ENCODE peak calls at places on chromosomes 5 and 9, in five cellular contexts. One of them, this sample, is unnamed.
A peak's percentile ranks its signal among the peaks of the same experiment; 100 is the strongest.

GRCh38 chr9:69168709-69169217 is 5.3 kb upstream of the TJP2 start:
- DNase-seq in astrocyte: peak; percentile 41
- DNase-seq in left ventricle myocardium inferior: no peak
- DNase-seq in SK-N-MC: no peak
- DNase-seq in A673: no peak
- DNase-seq in this sample: peak; percentile 13

GRCh38 chr9:127751269-127752054 is 16.4 kb upstream of the TOR2A start:
- DNase-seq in A673: peak; percentile 27
- DNase-seq in astrocyte: no peak
- DNase-seq in SK-N-MC: no peak
- DNase-seq in left ventricle myocardium inferior: no peak
- DNase-seq in this sample: no peak

GRCh38 chr5:10250804-10251276 is 760 bp downstream of the CCT5 start:
- DNase-seq in A673: no peak
- DNase-seq in left ventricle myocardium inferior: no peak
- DNase-seq in SK-N-MC: no peak
- DNase-seq in astrocyte: no peak
- DNase-seq in this sample: no peak

GRCh38 chr5:10688651-10689171 is 72.3 kb downstream of the DAP start:
- DNase-seq in left ventricle myocardium inferior: no peak
- DNase-seq in SK-N-MC: no peak
- DNase-seq in astrocyte: no peak
- DNase-seq in A673: no peak
- DNase-seq in this sample: no peak

GRCh38 chr9:126146254-126147145 is 180.1 kb upstream of the MVB12B start:
- DNase-seq in SK-N-MC: no peak
- DNase-seq in A673: peak; percentile 47
- DNase-seq in astrocyte: no peak
- DNase-seq in left ventricle myocardium inferior: no peak
- DNase-seq in this sample: no peak

GRCh38 chr9:114757984-114758383 is 47.9 kb downstream of the TNFSF15 start:
- DNase-seq in astrocyte: no peak
- DNase-seq in A673: no peak
- DNase-seq in SK-N-MC: no peak
- DNase-seq in left ventricle myocardium inferior: no peak
- DNase-seq in this sample: no peak

GRCh38 chr5:169302491-169303118 is 1.7 kb upstream of the SLIT3 start:
- DNase-seq in SK-N-MC: peak; percentile 26
- DNase-seq in left ventricle myocardium inferior: peak; percentile 61
- DNase-seq in astrocyte: peak; percentile 55
- DNase-seq in A673: peak; percentile 70
- DNase-seq in this sample: no peak

GRCh38 chr5:72171667-72172066 is 64.4 kb downstream of the MAP1B start:
- DNase-seq in SK-N-MC: no peak
- DNase-seq in left ventricle myocardium inferior: peak; percentile 37
- DNase-seq in astrocyte: no peak
- DNase-seq in A673: no peak
- DNase-seq in this sample: no peak

GRCh38 chr9:20315672-20316071 is 306.6 kb downstream of the MLLT3 start:
- DNase-seq in astrocyte: peak; percentile 86
- DNase-seq in A673: no peak
- DNase-seq in left ventricle myocardium inferior: no peak
- DNase-seq in SK-N-MC: no peak
- DNase-seq in this sample: no peak

GRCh38 chr9:107711528-107711927 is 222.0 kb upstream of the KLF4 start:
- DNase-seq in SK-N-MC: no peak
- DNase-seq in astrocyte: peak; percentile 86
- DNase-seq in A673: peak; percentile 15
- DNase-seq in left ventricle myocardium inferior: no peak
- DNase-seq in this sample: no peak

GRCh38 chr9:81389569-81389993 is 299.8 kb downstream of the TLE1 start:
- DNase-seq in SK-N-MC: no peak
- DNase-seq in astrocyte: peak; percentile 100
- DNase-seq in A673: no peak
- DNase-seq in left ventricle myocardium inferior: no peak
- DNase-seq in this sample: no peak

GRCh38 chr5:38616061-38616460 is 59.6 kb upstream of the LIFR start:
- DNase-seq in A673: no peak
- DNase-seq in left ventricle myocardium inferior: no peak
- DNase-seq in astrocyte: peak; percentile 68
- DNase-seq in SK-N-MC: peak; percentile 53
- DNase-seq in this sample: no peak

GRCh38 chr5:138933522-138934290 is 58.6 kb upstream of the LRRTM2 start:
- DNase-seq in A673: no peak
- DNase-seq in left ventricle myocardium inferior: no peak
- DNase-seq in SK-N-MC: no peak
- DNase-seq in astrocyte: no peak
- DNase-seq in this sample: no peak

GRCh38 chr5:156356238-156356637 is 29.3 kb downstream of the SGCD start:
- DNase-seq in left ventricle myocardium inferior: no peak
- DNase-seq in astrocyte: no peak
- DNase-seq in A673: no peak
- DNase-seq in SK-N-MC: no peak
- DNase-seq in this sample: no peak

GRCh38 chr9:114798793-114799427 is 6.9 kb downstream of the TNFSF15 start:
- DNase-seq in astrocyte: no peak
- DNase-seq in left ventricle myocardium inferior: no peak
- DNase-seq in A673: no peak
- DNase-seq in SK-N-MC: peak; percentile 14
- DNase-seq in this sample: no peak

DNA sequence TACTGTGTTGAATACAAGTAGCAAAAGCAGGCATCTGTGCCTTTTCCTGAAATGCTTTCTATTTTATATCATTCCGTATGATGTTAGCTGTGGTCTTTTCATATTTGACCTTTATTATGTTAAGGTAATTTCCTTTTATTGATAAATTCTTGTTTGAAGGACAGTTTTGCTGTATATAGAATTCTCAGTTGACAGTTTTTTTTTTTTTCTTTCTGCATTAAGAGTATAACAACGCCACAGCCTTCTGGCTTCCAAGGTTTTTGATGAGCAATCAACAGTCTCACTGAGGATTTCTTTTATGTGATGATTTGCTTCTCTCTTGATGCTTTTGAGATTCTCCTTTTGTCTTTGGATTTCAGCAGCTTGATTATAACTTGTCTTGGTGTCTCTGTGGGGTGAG is 23.6 kb downstream of the ZNF483 start:
- DNase-seq in astrocyte: no peak
- DNase-seq in left ventricle myocardium inferior: no peak
- DNase-seq in SK-N-MC: no peak
- DNase-seq in A673: no peak
- DNase-seq in this sample: no peak
- H3K9me3 ChIP-seq in astrocyte: peaks cover 16% of the 10 kb centered on the region
- H3K9me3 ChIP-seq in left ventricle myocardium inferior: peaks cover 100% of the 10 kb centered on the region
- H3K9me3 ChIP-seq in SK-N-MC: peaks cover 25% of the 10 kb centered on the region
- H3K9me3 ChIP-seq in A673: peaks cover 59% of the 10 kb centered on the region
- H3K9me3 ChIP-seq in this sample: peaks cover 34% of the 10 kb centered on the region

GRCh38 chr5:150904479-150905311 is at the start of gene ZNF300:
- DNase-seq in astrocyte: peak; percentile 95
- DNase-seq in SK-N-MC: peak; percentile 84
- DNase-seq in A673: peak; percentile 94
- DNase-seq in left ventricle myocardium inferior: peak; percentile 85
- DNase-seq in this sample: peak; percentile 13
- H3K9me3 ChIP-seq in astrocyte: peaks cover 28% of the 10 kb centered on the region
- H3K9me3 ChIP-seq in SK-N-MC: peaks cover 24% of the 10 kb centered on the region
- H3K9me3 ChIP-seq in A673: peaks cover 51% of the 10 kb centered on the region
- H3K9me3 ChIP-seq in left ventricle myocardium inferior: peaks cover 100% of the 10 kb centered on the region
- H3K9me3 ChIP-seq in this sample: peaks cover 13% of the 10 kb centered on the region

DNA sequence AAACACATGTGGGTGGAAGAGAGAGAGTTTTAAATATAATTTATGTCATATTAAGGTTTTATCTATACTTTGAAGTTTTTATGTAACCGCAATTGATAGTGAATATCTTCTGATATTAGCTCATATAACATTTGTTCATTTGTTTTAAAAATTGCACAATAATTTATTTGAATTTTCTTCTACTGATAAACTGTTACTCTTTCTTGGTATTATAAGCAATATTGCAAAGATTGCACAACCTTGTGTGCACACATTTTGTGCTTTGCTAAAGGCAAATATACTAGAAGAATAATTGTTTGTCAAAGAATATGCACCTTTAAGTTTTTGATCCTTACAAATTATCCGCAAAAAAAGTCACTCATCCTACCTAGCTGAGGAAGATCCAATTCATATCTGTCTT is 275.7 kb downstream of the TLR4 start:
- DNase-seq in astrocyte: no peak
- DNase-seq in A673: no peak
- DNase-seq in SK-N-MC: no peak
- DNase-seq in left ventricle myocardium inferior: no peak
- DNase-seq in this sample: no peak
- H3K9me3 ChIP-seq in astrocyte: no peaks in the 10 kb centered on the region
- H3K9me3 ChIP-seq in A673: no peaks in the 10 kb centered on the region
- H3K9me3 ChIP-seq in SK-N-MC: no peaks in the 10 kb centered on the region
- H3K9me3 ChIP-seq in left ventricle myocardium inferior: no peaks in the 10 kb centered on the region
- H3K9me3 ChIP-seq in this sample: no peaks in the 10 kb centered on the region

GRCh38 chr9:119043996-119044395 is 325.2 kb downstream of the BRINP1 start:
- DNase-seq in A673: no peak
- DNase-seq in left ventricle myocardium inferior: no peak
- DNase-seq in astrocyte: no peak
- DNase-seq in SK-N-MC: no peak
- DNase-seq in this sample: no peak

GRCh38 chr9:119050281-119050680 is 319.0 kb downstream of the BRINP1 start:
- DNase-seq in left ventricle myocardium inferior: no peak
- DNase-seq in astrocyte: peak; percentile 8
- DNase-seq in SK-N-MC: no peak
- DNase-seq in A673: no peak
- DNase-seq in this sample: no peak

GRCh38 chr9:119044801-119045200 is 324.4 kb downstream of the BRINP1 start:
- DNase-seq in left ventricle myocardium inferior: no peak
- DNase-seq in astrocyte: no peak
- DNase-seq in A673: no peak
- DNase-seq in SK-N-MC: no peak
- DNase-seq in this sample: no peak

GRCh38 chr9:119052339-119053030 is 316.8 kb downstream of the BRINP1 start:
- DNase-seq in A673: no peak
- DNase-seq in SK-N-MC: no peak
- DNase-seq in left ventricle myocardium inferior: peak; percentile 57
- DNase-seq in astrocyte: no peak
- DNase-seq in this sample: no peak

GRCh38 chr9:119047513-119047912 is 321.7 kb downstream of the BRINP1 start:
- DNase-seq in SK-N-MC: no peak
- DNase-seq in left ventricle myocardium inferior: no peak
- DNase-seq in astrocyte: no peak
- DNase-seq in A673: no peak
- DNase-seq in this sample: no peak
- H3K9me3 ChIP-seq in SK-N-MC: no peaks in the 10 kb centered on the region
- H3K9me3 ChIP-seq in left ventricle myocardium inferior: no peaks in the 10 kb centered on the region
- H3K9me3 ChIP-seq in astrocyte: no peaks in the 10 kb centered on the region
- H3K9me3 ChIP-seq in A673: peaks cover 3% of the 10 kb centered on the region
- H3K9me3 ChIP-seq in this sample: no peaks in the 10 kb centered on the region

GRCh38 chr9:137423810-137424291 is 658 bp downstream of the NOXA1 start:
- DNase-seq in astrocyte: no peak
- DNase-seq in A673: no peak
- DNase-seq in SK-N-MC: no peak
- DNase-seq in left ventricle myocardium inferior: peak; percentile 24
- DNase-seq in this sample: no peak

GRCh38 chr9:137422668-137423000 is 328 bp downstream of the EXD3 start:
- DNase-seq in astrocyte: no peak
- DNase-seq in SK-N-MC: no peak
- DNase-seq in left ventricle myocardium inferior: peak; percentile 31
- DNase-seq in A673: peak; percentile 42
- DNase-seq in this sample: no peak

GRCh38 chr9:137423001-137423809 is at the start of the genes EXD3 and NOXA1:
- DNase-seq in SK-N-MC: peak; percentile 24
- DNase-seq in astrocyte: peak; percentile 69
- DNase-seq in A673: peak; percentile 95
- DNase-seq in left ventricle myocardium inferior: peak; percentile 93
- DNase-seq in this sample: peak; percentile 94

GRCh38 chr9:137426018-137426681 is 3.0 kb downstream of the NOXA1 start:
- DNase-seq in SK-N-MC: no peak
- DNase-seq in A673: no peak
- DNase-seq in astrocyte: no peak
- DNase-seq in left ventricle myocardium inferior: peak; percentile 16
- DNase-seq in this sample: no peak

GRCh38 chr9:137421838-137422667 is 909 bp downstream of the EXD3 start:
- DNase-seq in left ventricle myocardium inferior: peak; percentile 16
- DNase-seq in SK-N-MC: no peak
- DNase-seq in astrocyte: no peak
- DNase-seq in A673: no peak
- DNase-seq in this sample: no peak
- H3K9me3 ChIP-seq in left ventricle myocardium inferior: no peaks in the 10 kb centered on the region
- H3K9me3 ChIP-seq in SK-N-MC: no peaks in the 10 kb centered on the region
- H3K9me3 ChIP-seq in astrocyte: no peaks in the 10 kb centered on the region
- H3K9me3 ChIP-seq in A673: no peaks in the 10 kb centered on the region
- H3K9me3 ChIP-seq in this sample: no peaks in the 10 kb centered on the region

GRCh38 chr5:2403296-2403695 is 348.2 kb downstream of the IRX2 start:
- DNase-seq in SK-N-MC: no peak
- DNase-seq in A673: no peak
- DNase-seq in astrocyte: no peak
- DNase-seq in left ventricle myocardium inferior: no peak
- DNase-seq in this sample: no peak

GRCh38 chr5:2399804-2400203 is 351.7 kb downstream of the IRX2 start:
- DNase-seq in astrocyte: no peak
- DNase-seq in A673: no peak
- DNase-seq in SK-N-MC: no peak
- DNase-seq in left ventricle myocardium inferior: no peak
- DNase-seq in this sample: no peak
- H3K9me3 ChIP-seq in astrocyte: peaks cover 8% of the 10 kb centered on the region
- H3K9me3 ChIP-seq in A673: peaks cover 35% of the 10 kb centered on the region
- H3K9me3 ChIP-seq in SK-N-MC: no peaks in the 10 kb centered on the region
- H3K9me3 ChIP-seq in left ventricle myocardium inferior: peaks cover 5% of the 10 kb centered on the region
- H3K9me3 ChIP-seq in this sample: no peaks in the 10 kb centered on the region

GRCh38 chr5:178365501-178366440 is 133.2 kb upstream of the PHYKPL start:
- DNase-seq in left ventricle myocardium inferior: no peak
- DNase-seq in SK-N-MC: no peak
- DNase-seq in A673: no peak
- DNase-seq in astrocyte: no peak
- DNase-seq in this sample: no peak

GRCh38 chr5:178360926-178361235 is 128.3 kb upstream of the PHYKPL start:
- DNase-seq in A673: no peak
- DNase-seq in SK-N-MC: no peak
- DNase-seq in astrocyte: no peak
- DNase-seq in left ventricle myocardium inferior: no peak
- DNase-seq in this sample: no peak

GRCh38 chr5:178361657-178362445 is 129.2 kb upstream of the PHYKPL start:
- DNase-seq in left ventricle myocardium inferior: no peak
- DNase-seq in astrocyte: peak; percentile 2
- DNase-seq in SK-N-MC: no peak
- DNase-seq in A673: no peak
- DNase-seq in this sample: no peak

GRCh38 chr5:178364326-178364675 is 131.7 kb upstream of the PHYKPL start:
- DNase-seq in SK-N-MC: no peak
- DNase-seq in A673: no peak
- DNase-seq in left ventricle myocardium inferior: no peak
- DNase-seq in astrocyte: no peak
- DNase-seq in this sample: no peak

GRCh38 chr5:178363501-178364325 is 131.1 kb upstream of the PHYKPL start:
- DNase-seq in astrocyte: no peak
- DNase-seq in SK-N-MC: no peak
- DNase-seq in A673: no peak
- DNase-seq in left ventricle myocardium inferior: no peak
- DNase-seq in this sample: no peak
- H3K9me3 ChIP-seq in astrocyte: peaks cover 4% of the 10 kb centered on the region
- H3K9me3 ChIP-seq in SK-N-MC: no peaks in the 10 kb centered on the region
- H3K9me3 ChIP-seq in A673: no peaks in the 10 kb centered on the region
- H3K9me3 ChIP-seq in left ventricle myocardium inferior: no peaks in the 10 kb centered on the region
- H3K9me3 ChIP-seq in this sample: no peaks in the 10 kb centered on the region

This sample was measured in T-helper 17 cell.